ENCODE peak calls at places on chromosomes 11 and 22, in four cellular contexts. One of them, this sample, is unnamed.
A peak's percentile ranks its signal among the peaks of the same experiment; 100 is the strongest.

GRCh38 chr22:26056455-26056854 is 112.8 kb upstream of the SEZ6L start:
- DNase-seq in endothelial cell of umbilical vein: no peak
- DNase-seq in K562: no peak
- DNase-seq in osteoblast: no peak
- DNase-seq in this sample: no peak

GRCh38 chr11:5643585-5643984 is 18.8 kb downstream of the TRIM34 start:
- DNase-seq in osteoblast: no peak
- DNase-seq in K562: no peak
- DNase-seq in endothelial cell of umbilical vein: no peak
- DNase-seq in this sample: no peak

GRCh38 chr11:59273008-59273841 is 60.5 kb upstream of the MPEG1 start:
- DNase-seq in K562: no peak
- DNase-seq in endothelial cell of umbilical vein: no peak
- DNase-seq in osteoblast: no peak
- DNase-seq in this sample: no peak

GRCh38 chr22:30245985-30246901 is at the start of gene LIF:
- DNase-seq in osteoblast: peak; percentile 99
- DNase-seq in endothelial cell of umbilical vein: peak; percentile 19
- DNase-seq in K562: peak; percentile 65
- DNase-seq in this sample: peak; percentile 86

GRCh38 chr11:44301856-44302231 is 8.1 kb downstream of the ALX4 start:
- DNase-seq in osteoblast: peak; percentile 99
- DNase-seq in endothelial cell of umbilical vein: no peak
- DNase-seq in K562: peak; percentile 38
- DNase-seq in this sample: no peak

GRCh38 chr22:46090051-46090591 is 60.2 kb upstream of the PPARA start:
- DNase-seq in osteoblast: no peak
- DNase-seq in endothelial cell of umbilical vein: no peak
- DNase-seq in K562: no peak
- DNase-seq in this sample: no peak

GRCh38 chr11:14041565-14041964 is 79.0 kb downstream of the SPON1 start:
- DNase-seq in K562: no peak
- DNase-seq in osteoblast: no peak
- DNase-seq in endothelial cell of umbilical vein: no peak
- DNase-seq in this sample: no peak

GRCh38 chr11:111707039-111707690 is 59.0 kb downstream of the PPP2R1B start:
- DNase-seq in K562: no peak
- DNase-seq in osteoblast: no peak
- DNase-seq in endothelial cell of umbilical vein: peak; percentile 99
- DNase-seq in this sample: peak; percentile 95

GRCh38 chr22:28917747-28918543 is 34.6 kb downstream of the ZNRF3 start:
- DNase-seq in osteoblast: no peak
- DNase-seq in endothelial cell of umbilical vein: no peak
- DNase-seq in K562: no peak
- DNase-seq in this sample: peak; percentile 31

GRCh38 chr11:120363436-120363835 is 27.2 kb downstream of the ARHGEF12 start:
- DNase-seq in osteoblast: no peak
- DNase-seq in endothelial cell of umbilical vein: no peak
- DNase-seq in K562: no peak
- DNase-seq in this sample: no peak

GRCh38 chr11:35500744-35501143 is 24.7 kb downstream of the PAMR1 start:
- DNase-seq in endothelial cell of umbilical vein: no peak
- DNase-seq in K562: no peak
- DNase-seq in osteoblast: no peak
- DNase-seq in this sample: peak; percentile 59

GRCh38 chr11:80227915-80228314 is 787.1 kb upstream of the TENM4 start:
- DNase-seq in endothelial cell of umbilical vein: no peak
- DNase-seq in K562: no peak
- DNase-seq in osteoblast: no peak
- DNase-seq in this sample: no peak

GRCh38 chr11:111633756-111634362 is 31.6 kb downstream of the SIK2 start:
- DNase-seq in endothelial cell of umbilical vein: peak; percentile 74
- DNase-seq in osteoblast: no peak
- DNase-seq in K562: no peak
- DNase-seq in this sample: peak; percentile 35

GRCh38 chr11:114174712-114175495 is 115.4 kb downstream of the ZBTB16 start:
- DNase-seq in endothelial cell of umbilical vein: no peak
- DNase-seq in K562: no peak
- DNase-seq in osteoblast: no peak
- DNase-seq in this sample: no peak

GRCh38 chr11:73121692-73122091 is 20.4 kb downstream of the FCHSD2 start:
- DNase-seq in osteoblast: no peak
- DNase-seq in endothelial cell of umbilical vein: no peak
- DNase-seq in K562: no peak
- DNase-seq in this sample: no peak

GRCh38 chr11:45079943-45080719 is 66.3 kb upstream of the PRDM11 start:
- DNase-seq in osteoblast: no peak
- DNase-seq in K562: no peak
- DNase-seq in endothelial cell of umbilical vein: no peak
- DNase-seq in this sample: no peak

GRCh38 chr22:31829505-31829904 is 75.7 kb downstream of the DEPDC5 start:
- DNase-seq in osteoblast: peak; percentile 74
- DNase-seq in endothelial cell of umbilical vein: peak; percentile 73
- DNase-seq in K562: peak; percentile 42
- DNase-seq in this sample: peak; percentile 97

GRCh38 chr22:38504731-38505594 is 1.1 kb downstream of the DDX17 start:
- DNase-seq in K562: no peak
- DNase-seq in endothelial cell of umbilical vein: peak; percentile 55
- DNase-seq in osteoblast: peak; percentile 63
- DNase-seq in this sample: peak; percentile 48

GRCh38 chr11:44066732-44067131 is 662 bp downstream of the ACCS start:
- DNase-seq in K562: no peak
- DNase-seq in endothelial cell of umbilical vein: peak; percentile 86
- DNase-seq in osteoblast: peak; percentile 83
- DNase-seq in this sample: peak; percentile 69

GRCh38 chr11:111355101-111355500 is 24.0 kb downstream of the POU2AF1 start:
- DNase-seq in endothelial cell of umbilical vein: no peak
- DNase-seq in K562: no peak
- DNase-seq in osteoblast: no peak
- DNase-seq in this sample: no peak

GRCh38 chr22:36331306-36331911 is 56.4 kb downstream of the MYH9 start:
- DNase-seq in osteoblast: peak; percentile 90
- DNase-seq in endothelial cell of umbilical vein: peak; percentile 93
- DNase-seq in K562: peak; percentile 49
- DNase-seq in this sample: peak; percentile 98

GRCh38 chr11:79493555-79494171 is 52.8 kb upstream of the TENM4 start:
- DNase-seq in K562: peak; percentile 81
- DNase-seq in osteoblast: peak; percentile 93
- DNase-seq in endothelial cell of umbilical vein: peak; percentile 40
- DNase-seq in this sample: peak; percentile 62

GRCh38 chr11:96155627-96156378 is 187.2 kb downstream of the MAML2 start:
- DNase-seq in osteoblast: peak; percentile 59
- DNase-seq in endothelial cell of umbilical vein: peak; percentile 92
- DNase-seq in K562: peak; percentile 66
- DNase-seq in this sample: peak; percentile 97

GRCh38 chr11:128604723-128605122 is 17.4 kb upstream of the ETS1 start:
- DNase-seq in osteoblast: no peak
- DNase-seq in endothelial cell of umbilical vein: peak; percentile 83
- DNase-seq in K562: no peak
- DNase-seq in this sample: no peak

GRCh38 chr11:20388096-20389055 is 860 bp downstream of the PRMT3 start:
- DNase-seq in K562: no peak
- DNase-seq in osteoblast: peak; percentile 54
- DNase-seq in endothelial cell of umbilical vein: no peak
- DNase-seq in this sample: no peak

GRCh38 chr11:121767433-121767832 is 314.7 kb upstream of the SORL1-AS1 start:
- DNase-seq in osteoblast: no peak
- DNase-seq in endothelial cell of umbilical vein: no peak
- DNase-seq in K562: no peak
- DNase-seq in this sample: peak; percentile 50

GRCh38 chr11:100753144-100753543 is 66.1 kb downstream of the ARHGAP42 start:
- DNase-seq in endothelial cell of umbilical vein: no peak
- DNase-seq in K562: no peak
- DNase-seq in osteoblast: no peak
- DNase-seq in this sample: no peak

GRCh38 chr11:17488563-17488962 is 11.9 kb upstream of the ABCC8 start:
- DNase-seq in endothelial cell of umbilical vein: no peak
- DNase-seq in K562: no peak
- DNase-seq in osteoblast: no peak
- DNase-seq in this sample: no peak

GRCh38 chr11:17490232-17490631 is 13.6 kb upstream of the ABCC8 start:
- DNase-seq in K562: no peak
- DNase-seq in osteoblast: no peak
- DNase-seq in endothelial cell of umbilical vein: no peak
- DNase-seq in this sample: no peak

GRCh38 chr11:17490938-17491337 is 14.3 kb upstream of the ABCC8 start:
- DNase-seq in osteoblast: no peak
- DNase-seq in endothelial cell of umbilical vein: no peak
- DNase-seq in K562: no peak
- DNase-seq in this sample: no peak

GRCh38 chr11:17486666-17487065 is 10.0 kb upstream of the ABCC8 start:
- DNase-seq in K562: no peak
- DNase-seq in osteoblast: no peak
- DNase-seq in endothelial cell of umbilical vein: no peak
- DNase-seq in this sample: no peak

DNA sequence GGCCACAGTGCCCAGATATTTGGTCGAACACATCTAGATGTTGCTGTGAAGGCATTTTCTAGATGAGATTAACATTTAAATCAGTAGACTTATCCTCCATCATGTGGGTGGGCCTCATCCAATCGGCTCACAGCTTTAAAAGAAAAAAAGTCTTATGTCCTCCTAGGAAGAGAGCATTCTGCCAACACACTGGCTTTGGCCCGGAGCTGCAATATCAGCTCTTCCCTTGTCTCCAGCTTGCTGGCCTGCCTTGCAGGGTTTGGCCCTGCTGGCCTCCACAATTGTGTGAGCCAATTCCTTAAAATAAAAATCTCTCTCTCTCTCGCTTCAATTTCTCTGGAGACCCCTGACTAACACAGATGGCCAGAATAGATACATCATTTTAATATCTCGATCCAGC is 13.1 kb upstream of the ABCC8 start:
- DNase-seq in K562: no peak
- DNase-seq in osteoblast: no peak
- DNase-seq in endothelial cell of umbilical vein: no peak
- DNase-seq in this sample: no peak
- H2AFZ ChIP-seq in K562: no peak overlapping the region
- H2AFZ ChIP-seq in osteoblast: no peak overlapping the region
- H2AFZ ChIP-seq in endothelial cell of umbilical vein: no peak overlapping the region
- H2AFZ ChIP-seq in this sample: no peak overlapping the region

GRCh38 chr11:92880391-92880790 is 89.1 kb upstream of the MTNR1B start:
- DNase-seq in endothelial cell of umbilical vein: no peak
- DNase-seq in osteoblast: no peak
- DNase-seq in K562: no peak
- DNase-seq in this sample: no peak

GRCh38 chr11:92875473-92875872 is 94.0 kb upstream of the MTNR1B start:
- DNase-seq in endothelial cell of umbilical vein: no peak
- DNase-seq in osteoblast: no peak
- DNase-seq in K562: no peak
- DNase-seq in this sample: no peak

GRCh38 chr11:92881940-92882339 is 87.5 kb upstream of the MTNR1B start:
- DNase-seq in endothelial cell of umbilical vein: no peak
- DNase-seq in K562: no peak
- DNase-seq in osteoblast: no peak
- DNase-seq in this sample: no peak

GRCh38 chr11:92882828-92883611 is 86.4 kb upstream of the MTNR1B start:
- DNase-seq in endothelial cell of umbilical vein: no peak
- DNase-seq in K562: no peak
- DNase-seq in osteoblast: no peak
- DNase-seq in this sample: no peak

GRCh38 chr11:92879086-92879485 is 90.4 kb upstream of the MTNR1B start:
- DNase-seq in K562: no peak
- DNase-seq in endothelial cell of umbilical vein: no peak
- DNase-seq in osteoblast: no peak
- DNase-seq in this sample: no peak
- TF ChIP-seq CTCF in K562: no peak
- TF ChIP-seq CTCF in endothelial cell of umbilical vein: no peak
- TF ChIP-seq CTCF in osteoblast: no peak
- TF ChIP-seq CTCF in this sample: no peak

DNA sequence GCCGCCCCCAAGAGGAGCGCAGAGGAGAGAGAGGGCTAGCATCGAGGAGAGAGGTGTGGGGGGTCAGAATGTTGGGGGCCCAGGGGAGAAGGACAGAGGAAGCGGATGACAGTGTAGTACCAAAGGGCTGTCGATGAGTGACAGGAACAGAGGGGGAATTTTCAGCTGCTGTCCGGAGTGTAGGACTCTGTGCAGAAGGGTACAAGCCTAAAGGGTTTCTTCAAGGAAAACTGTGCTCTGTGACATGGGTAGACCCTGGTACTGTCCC is 5.3 kb upstream of the NLRP6 start:
- DNase-seq in endothelial cell of umbilical vein: no peak
- DNase-seq in osteoblast: no peak
- DNase-seq in K562: no peak
- DNase-seq in this sample: no peak
- H2AFZ ChIP-seq in endothelial cell of umbilical vein: no peak overlapping the region
- H2AFZ ChIP-seq in osteoblast: no peak overlapping the region
- H2AFZ ChIP-seq in K562: no peak overlapping the region
- H2AFZ ChIP-seq in this sample: no peak overlapping the region

GRCh38 chr11:42625757-42626156 is 686.0 kb upstream of the API5 start:
- DNase-seq in osteoblast: peak; percentile 30
- DNase-seq in endothelial cell of umbilical vein: no peak
- DNase-seq in K562: no peak
- DNase-seq in this sample: no peak

DNA sequence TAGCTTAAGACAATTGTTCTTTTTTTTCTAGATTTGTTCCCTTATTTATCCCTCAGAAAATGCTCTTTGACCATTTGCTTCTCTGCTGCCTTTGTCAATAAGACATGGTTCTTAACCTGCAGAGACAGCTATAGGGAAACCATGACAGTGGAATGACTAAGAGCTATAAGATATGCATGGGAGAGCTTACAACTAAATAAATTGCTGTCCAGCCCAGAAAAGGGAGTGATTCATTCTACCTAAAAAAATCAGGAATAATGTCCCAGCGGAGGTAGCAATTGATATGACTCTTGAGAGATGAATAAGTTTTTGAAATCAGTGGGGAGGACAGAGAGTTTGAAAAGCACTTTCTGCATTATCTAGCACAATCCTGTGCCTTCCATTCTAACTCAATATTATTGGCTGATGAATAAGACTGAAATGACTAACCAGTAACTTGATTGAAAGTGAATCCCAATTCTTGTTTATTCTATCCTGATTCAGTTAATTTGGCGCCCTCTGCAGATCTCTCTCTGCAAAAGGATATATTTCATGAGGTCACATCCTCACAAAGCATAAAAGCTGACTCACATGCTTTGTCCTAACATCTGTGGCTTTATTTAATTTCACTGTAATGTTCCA is 680.5 kb upstream of the API5 start:
- DNase-seq in osteoblast: peak; percentile 64
- DNase-seq in endothelial cell of umbilical vein: peak; percentile 33
- DNase-seq in K562: peak; percentile 7
- DNase-seq in this sample: no peak
- TF ChIP-seq CTCF in osteoblast: no peak
- TF ChIP-seq CTCF in endothelial cell of umbilical vein: no peak
- TF ChIP-seq CTCF in K562: no peak
- TF ChIP-seq CTCF in this sample: peak; percentile 16